ENCODE peak calls at places on chromosomes 12 and 14, in four cellular contexts. One of them, this sample, is unnamed.
A peak's percentile ranks its signal among the peaks of the same experiment; 100 is the strongest.

GRCh38 chr12:31702047-31702446 is 26.8 kb downstream of the AMN1 start:
- DNase-seq in CD8-positive, alpha-beta T cell: no peak
- DNase-seq in activated CD8-positive, alpha-beta memory T cell treated with anti-CD3 and anti-CD28 coated beads, Interleukin-2, amount 50 U/mL, for 4 hours: no peak
- DNase-seq in CD4-positive, alpha-beta T cell: no peak
- DNase-seq in this sample: no peak

GRCh38 chr12:20426191-20426590 is 57.9 kb downstream of the PDE3A start:
- DNase-seq in CD8-positive, alpha-beta T cell: no peak
- DNase-seq in activated CD8-positive, alpha-beta memory T cell treated with anti-CD3 and anti-CD28 coated beads, Interleukin-2, amount 50 U/mL, for 4 hours: no peak
- DNase-seq in CD4-positive, alpha-beta T cell: no peak
- DNase-seq in this sample: no peak

GRCh38 chr14:75249251-75249957 is 29.2 kb upstream of the FOS start:
- DNase-seq in CD8-positive, alpha-beta T cell: peak; percentile 79
- DNase-seq in activated CD8-positive, alpha-beta memory T cell treated with anti-CD3 and anti-CD28 coated beads, Interleukin-2, amount 50 U/mL, for 4 hours: peak; percentile 74
- DNase-seq in CD4-positive, alpha-beta T cell: peak; percentile 67
- DNase-seq in this sample: peak; percentile 59

GRCh38 chr12:57226588-57227314 is 2.8 kb upstream of the SHMT2 start:
- DNase-seq in CD8-positive, alpha-beta T cell: no peak
- DNase-seq in activated CD8-positive, alpha-beta memory T cell treated with anti-CD3 and anti-CD28 coated beads, Interleukin-2, amount 50 U/mL, for 4 hours: no peak
- DNase-seq in CD4-positive, alpha-beta T cell: no peak
- DNase-seq in this sample: no peak

GRCh38 chr12:4421590-4422031 is 24.0 kb downstream of the FGF6 start:
- DNase-seq in CD8-positive, alpha-beta T cell: peak; percentile 36
- DNase-seq in activated CD8-positive, alpha-beta memory T cell treated with anti-CD3 and anti-CD28 coated beads, Interleukin-2, amount 50 U/mL, for 4 hours: no peak
- DNase-seq in CD4-positive, alpha-beta T cell: peak; percentile 5
- DNase-seq in this sample: no peak

GRCh38 chr12:109999983-110000505 is 814 bp downstream of the ANKRD13A start:
- DNase-seq in CD8-positive, alpha-beta T cell: peak; percentile 16
- DNase-seq in activated CD8-positive, alpha-beta memory T cell treated with anti-CD3 and anti-CD28 coated beads, Interleukin-2, amount 50 U/mL, for 4 hours: peak; percentile 21
- DNase-seq in CD4-positive, alpha-beta T cell: no peak
- DNase-seq in this sample: peak; percentile 34

GRCh38 chr12:96233941-96234461 is 39.8 kb downstream of the ELK3 start:
- DNase-seq in CD8-positive, alpha-beta T cell: no peak
- DNase-seq in activated CD8-positive, alpha-beta memory T cell treated with anti-CD3 and anti-CD28 coated beads, Interleukin-2, amount 50 U/mL, for 4 hours: no peak
- DNase-seq in CD4-positive, alpha-beta T cell: no peak
- DNase-seq in this sample: peak; percentile 87

GRCh38 chr12:29893002-29893401 is 109.3 kb upstream of the TMTC1 start:
- DNase-seq in CD8-positive, alpha-beta T cell: no peak
- DNase-seq in activated CD8-positive, alpha-beta memory T cell treated with anti-CD3 and anti-CD28 coated beads, Interleukin-2, amount 50 U/mL, for 4 hours: no peak
- DNase-seq in CD4-positive, alpha-beta T cell: no peak
- DNase-seq in this sample: no peak

GRCh38 chr12:52300796-52301691 is 9.7 kb upstream of the KRT81 start:
- DNase-seq in CD8-positive, alpha-beta T cell: no peak
- DNase-seq in activated CD8-positive, alpha-beta memory T cell treated with anti-CD3 and anti-CD28 coated beads, Interleukin-2, amount 50 U/mL, for 4 hours: no peak
- DNase-seq in CD4-positive, alpha-beta T cell: no peak
- DNase-seq in this sample: peak; percentile 10

GRCh38 chr14:82757775-82758174 is 1224.1 kb upstream of the SEL1L start:
- DNase-seq in CD8-positive, alpha-beta T cell: no peak
- DNase-seq in activated CD8-positive, alpha-beta memory T cell treated with anti-CD3 and anti-CD28 coated beads, Interleukin-2, amount 50 U/mL, for 4 hours: no peak
- DNase-seq in CD4-positive, alpha-beta T cell: no peak
- DNase-seq in this sample: no peak

GRCh38 chr12:57430117-57430930 is 519 bp downstream of the R3HDM2 start:
- DNase-seq in CD8-positive, alpha-beta T cell: peak; percentile 49
- DNase-seq in activated CD8-positive, alpha-beta memory T cell treated with anti-CD3 and anti-CD28 coated beads, Interleukin-2, amount 50 U/mL, for 4 hours: no peak
- DNase-seq in CD4-positive, alpha-beta T cell: peak; percentile 13
- DNase-seq in this sample: peak; percentile 36

GRCh38 chr14:77961853-77962580 is 162.1 kb downstream of the ADCK1 start:
- DNase-seq in CD8-positive, alpha-beta T cell: no peak
- DNase-seq in activated CD8-positive, alpha-beta memory T cell treated with anti-CD3 and anti-CD28 coated beads, Interleukin-2, amount 50 U/mL, for 4 hours: no peak
- DNase-seq in CD4-positive, alpha-beta T cell: no peak
- DNase-seq in this sample: no peak

GRCh38 chr14:49677643-49678042 is 10.4 kb downstream of the POLE2 start:
- DNase-seq in CD8-positive, alpha-beta T cell: no peak
- DNase-seq in activated CD8-positive, alpha-beta memory T cell treated with anti-CD3 and anti-CD28 coated beads, Interleukin-2, amount 50 U/mL, for 4 hours: no peak
- DNase-seq in CD4-positive, alpha-beta T cell: no peak
- DNase-seq in this sample: no peak

This sample was measured in left colon.